ENCODE peak calls at places on chromosomes 6 and 20, in eight cellular contexts. F is stomach, X is GM12891, Q is ovary, B is HCT116, T is adrenal gland, H is heart left ventricle, K is right lobe of liver. W is an unnamed sample.

GRCh38 chr20:53003420-53003819 is 31.3 kb downstream of the TSHZ2 start:
- DNase-seq in T (no peak), Q (no peak), H (no peak), X (no peak), K (no peak), B (no peak), F (no peak), W (no peak)

GRCh38 chr6:104477569-104477968 is 382.1 kb downstream of the HACE1 start:
- DNase-seq in X (no peak), Q (no peak), T (no peak), H (no peak), K (no peak), B (no peak), F (no peak), W (no peak)

GRCh38 chr6:46453756-46454316 is 37.4 kb downstream of the RCAN2 start:
- DNase-seq in B (no peak), H (no peak), T (no peak), X (no peak), Q (no peak), K (no peak), F (no peak), W (no peak)

GRCh38 chr6:132814716-132815570 is 574 bp downstream of the RPS12 start:
- DNase-seq in X (no peak), Q (no peak), K (no peak), T (peak), H (no peak), B (no peak), F (no peak), W (no peak)

GRCh38 chr6:105135056-105135455 is 44.8 kb downstream of the POPDC3 start:
- DNase-seq in X (no peak), B (no peak), Q (no peak), H (no peak), T (no peak), K (no peak), F (no peak), W (no peak)

GRCh38 chr20:19368351-19368750 is 155.9 kb downstream of the SLC24A3 start:
- DNase-seq in B (no peak), F (no peak), Q (no peak), T (no peak), H (no peak), K (no peak), X (no peak), W (no peak)

GRCh38 chr6:108914235-108915022 is 66.2 kb downstream of the ARMC2 start:
- DNase-seq in B (peak), K (no peak), H (no peak), T (peak), Q (no peak), F (no peak), X (no peak), W (peak)

GRCh38 chr6:81752969-81753708 is 658 bp upstream of the TENT5A start:
- DNase-seq in H (peak), K (peak), F (peak), Q (peak), T (peak), B (peak), X (peak), W (peak)

GRCh38 chr20:6942266-6942665 is 174.8 kb downstream of the BMP2 start:
- DNase-seq in X (no peak), K (no peak), Q (no peak), F (no peak), T (no peak), B (no peak), H (no peak), W (no peak)
- TF ChIP-seq POLR2A in X (no peak), K (no peak), Q (no peak), F (no peak), T (no peak), B (no peak), H (no peak), W (no peak)

GRCh38 chr6:33249732-33250625 is 21.7 kb downstream of the VPS52 start:
- DNase-seq in Q (peak), H (peak), K (peak), F (no peak), B (no peak), T (peak), X (no peak), W (no peak)

GRCh38 chr6:33248643-33248931 is 23.1 kb downstream of the VPS52 start:
- DNase-seq in F (peak), T (no peak), K (no peak), H (no peak), X (no peak), B (no peak), Q (no peak), W (no peak)

GRCh38 chr6:33247977-33248642 is 23.6 kb downstream of the VPS52 start:
- DNase-seq in X (peak), T (peak), B (peak), K (peak), F (peak), Q (peak), H (peak), W (no peak)

GRCh38 chr6:33250731-33251130 is 20.9 kb downstream of the VPS52 start:
- DNase-seq in B (no peak), Q (no peak), T (no peak), K (no peak), F (no peak), X (no peak), H (no peak), W (no peak)

GRCh38 chr6:33248932-33249731 is 22.5 kb downstream of the VPS52 start:
- DNase-seq in Q (peak), B (peak), F (peak), X (peak), H (peak), K (peak), T (peak), W (peak)
- TF ChIP-seq POLR2A in Q (peak), B (peak), F (no peak), X (peak), H (no peak), K (peak), T (peak), W (peak)

DNA sequence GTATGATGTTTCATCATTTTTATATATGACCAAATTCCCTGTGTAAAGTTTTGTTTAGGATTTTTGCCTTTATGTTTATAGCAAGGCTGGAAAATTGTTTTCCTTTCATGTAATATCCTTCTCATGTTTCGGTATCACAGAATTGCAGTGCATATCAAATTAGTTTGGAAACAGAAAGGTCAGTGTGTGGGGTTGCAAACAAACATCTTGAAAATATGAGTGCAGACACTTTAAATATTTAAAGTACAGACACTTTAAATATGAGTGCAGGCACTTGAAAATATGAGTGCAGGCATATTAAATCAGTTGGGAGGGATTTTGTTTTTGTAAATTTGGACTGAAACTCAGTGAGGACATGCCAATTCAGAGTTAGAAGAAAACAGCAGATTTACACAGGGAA is 6.5 kb downstream of the SLPI start:
- DNase-seq in B (no peak), F (no peak), Q (no peak), H (no peak), X (no peak), K (no peak), T (no peak), W (no peak)
- TF ChIP-seq POLR2A in B (no peak), F (no peak), Q (no peak), H (no peak), X (no peak), K (no peak), T (no peak), W (no peak)

GRCh38 chr6:69581576-69581975 is 215.2 kb downstream of the LMBRD1 start:
- DNase-seq in T (no peak), X (no peak), K (no peak), Q (no peak), F (no peak), H (no peak), B (no peak), W (no peak)
- TF ChIP-seq POLR2A in T (no peak), X (no peak), K (no peak), Q (no peak), F (no peak), H (no peak), B (no peak), W (no peak)

DNA sequence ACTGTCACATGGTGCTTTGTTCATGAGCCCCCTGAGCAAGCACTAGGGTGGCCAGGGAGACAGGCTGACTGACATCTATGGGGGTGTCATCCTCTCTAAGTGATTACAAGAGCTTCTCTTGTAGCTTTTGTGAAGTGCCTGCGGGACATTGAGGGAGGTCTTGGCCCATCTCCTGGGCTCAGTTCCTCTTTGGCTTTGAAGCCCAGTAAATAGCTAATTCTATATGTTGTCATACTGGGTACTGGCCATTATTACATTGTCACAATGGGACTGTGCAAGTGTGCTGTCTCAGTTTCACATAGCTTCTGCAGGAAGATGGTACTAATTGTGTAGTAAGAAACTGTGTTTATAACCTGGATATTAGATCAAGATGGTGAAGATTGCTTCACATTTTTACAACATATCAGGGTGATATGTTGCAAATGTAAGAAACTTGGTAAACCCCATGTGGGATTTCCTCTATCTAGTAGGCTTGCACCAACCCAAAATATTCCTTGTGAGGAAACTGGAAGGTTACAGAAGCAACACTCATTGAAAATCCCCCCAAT is 19.9 kb downstream of the SPINT3 start:
- DNase-seq in Q (no peak), B (no peak), K (no peak), F (no peak), X (no peak), T (no peak), H (no peak), W (no peak)
- TF ChIP-seq POLR2A in Q (no peak), B (no peak), K (no peak), F (no peak), X (no peak), T (no peak), H (no peak), W (no peak)

GRCh38 chr6:129138739-129139405 is 255.9 kb downstream of the LAMA2 start:
- DNase-seq in H (no peak), T (no peak), K (no peak), F (no peak), X (no peak), Q (no peak), B (no peak), W (no peak)
- TF ChIP-seq POLR2A in H (no peak), T (no peak), K (no peak), F (no peak), X (no peak), Q (no peak), B (no peak), W (no peak)

GRCh38 chr6:112087136-112087908 is at the start of the genes FAM229B and TUBE1:
- DNase-seq in Q (peak), H (peak), T (peak), F (peak), B (peak), K (peak), X (peak), W (peak)
- TF ChIP-seq POLR2A in Q (peak), H (no peak), T (peak), F (no peak), B (peak), K (peak), X (peak), W (peak)

W was measured in H54.